ENCODE peak calls at places on chromosome 21, in nine cellular contexts. R, O, B, C, Q, G, D, L and T are unnamed samples. For H3K9me3, the result is how much of the 10 kb centered on the place peaks cover.

GRCh38 chr21:33760641-33761103 is 118.4 kb downstream of the ITSN1 start:
- DNase-seq in R (no peak), O (no peak), B (no peak), C (no peak), Q (no peak), G (no peak), D (no peak), L (no peak), T (no peak)

GRCh38 chr21:16193758-16194606 is 464.2 kb downstream of the USP25 start:
- DNase-seq in R (peak), O (no peak), B (no peak), C (peak), Q (no peak), G (peak), D (peak), L (peak), T (peak)

GRCh38 chr21:46099476-46099875 is 1.6 kb downstream of the COL6A2 start:
- DNase-seq in R (no peak), O (peak), B (no peak), C (peak), Q (peak), G (peak), D (peak), L (peak), T (peak)

GRCh38 chr21:33541756-33542639 is at the start of gene GART:
- DNase-seq in R (peak), O (peak), B (peak), C (peak), Q (peak), G (peak), D (peak), L (peak), T (peak)

GRCh38 chr21:18522181-18522771 is 118.7 kb upstream of the TMPRSS15 start:
- DNase-seq in R (peak), O (no peak), B (no peak), C (no peak), Q (no peak), G (no peak), D (no peak), L (no peak), T (no peak)

GRCh38 chr21:25790122-25790951 is 55.6 kb downstream of the GABPA start:
- DNase-seq in R (peak), O (peak), B (no peak), C (peak), Q (no peak), G (peak), D (no peak), L (no peak), T (no peak)

GRCh38 chr21:21216013-21216412 is 217.8 kb downstream of the NCAM2 start:
- DNase-seq in R (no peak), O (no peak), B (no peak), C (no peak), Q (no peak), G (no peak), D (no peak), L (no peak), T (no peak)

GRCh38 chr21:33870768-33871167 is 44.8 kb downstream of the ATP5PO start:
- DNase-seq in R (no peak), O (no peak), B (no peak), C (no peak), Q (no peak), G (no peak), D (no peak), L (no peak), T (no peak)

GRCh38 chr21:25464275-25464674 is 143.0 kb downstream of the MRPL39 start:
- DNase-seq in R (no peak), O (no peak), B (no peak), C (no peak), Q (no peak), G (no peak), D (no peak), L (no peak), T (no peak)

GRCh38 chr21:32303385-32303784 is 4.7 kb downstream of the MRAP start:
- DNase-seq in R (no peak), O (no peak), B (no peak), C (no peak), Q (no peak), G (no peak), D (no peak), L (no peak), T (no peak)

GRCh38 chr21:34878501-34878900 is 170.6 kb downstream of the RUNX1 start:
- DNase-seq in R (no peak), O (no peak), B (no peak), C (peak), Q (no peak), G (peak), D (no peak), L (no peak), T (no peak)

GRCh38 chr21:15742052-15742451 is 12.3 kb downstream of the USP25 start:
- DNase-seq in R (no peak), O (peak), B (no peak), C (no peak), Q (no peak), G (no peak), D (no peak), L (no peak), T (no peak)

GRCh38 chr21:21458124-21458631 is 460.0 kb downstream of the NCAM2 start:
- DNase-seq in R (no peak), O (no peak), B (no peak), C (no peak), Q (no peak), G (no peak), D (no peak), L (no peak), T (no peak)

GRCh38 chr21:45982758-45983731 is 1.5 kb downstream of the COL6A1 start:
- DNase-seq in R (no peak), O (no peak), B (no peak), C (no peak), Q (peak), G (no peak), D (peak), L (no peak), T (peak)

GRCh38 chr21:39519835-39520234 is 68.1 kb downstream of the SH3BGR start:
- DNase-seq in R (no peak), O (no peak), B (no peak), C (no peak), Q (no peak), G (no peak), D (no peak), L (no peak), T (no peak)

GRCh38 chr21:45934570-45934969 is 47.0 kb upstream of the COL6A1 start:
- DNase-seq in R (no peak), O (no peak), B (no peak), C (no peak), Q (no peak), G (no peak), D (no peak), L (no peak), T (no peak)

GRCh38 chr21:34537838-34538237 is 25.8 kb upstream of the KCNE1 start:
- DNase-seq in R (no peak), O (no peak), B (no peak), C (no peak), Q (no peak), G (no peak), D (no peak), L (no peak), T (no peak)

GRCh38 chr21:31530918-31531705 is 128.4 kb upstream of the SOD1 start:
- DNase-seq in R (peak), O (no peak), B (no peak), C (peak), Q (peak), G (peak), D (no peak), L (peak), T (no peak)

GRCh38 chr21:32916522-32917099 is 109.1 kb upstream of the OLIG2 start:
- DNase-seq in R (no peak), O (peak), B (no peak), C (no peak), Q (no peak), G (no peak), D (no peak), L (no peak), T (peak)

GRCh38 chr21:24899138-24899537 is 708.1 kb downstream of the MRPL39 start:
- DNase-seq in R (no peak), O (no peak), B (no peak), C (no peak), Q (no peak), G (no peak), D (no peak), L (no peak), T (no peak)

GRCh38 chr21:39630191-39630591 is 17.5 kb downstream of the B3GALT5 start:
- DNase-seq in R (no peak), O (no peak), B (no peak), C (no peak), Q (no peak), G (no peak), D (no peak), L (no peak), T (no peak)

GRCh38 chr21:34743831-34744230 is 75.0 kb downstream of the CLIC6 start:
- DNase-seq in R (no peak), O (no peak), B (no peak), C (peak), Q (no peak), G (peak), D (peak), L (no peak), T (no peak)

GRCh38 chr21:31335957-31336738 is 7.9 kb downstream of the TIAM1 start:
- DNase-seq in R (no peak), O (no peak), B (no peak), C (no peak), Q (no peak), G (no peak), D (no peak), L (no peak), T (no peak)

GRCh38 chr21:42507418-42507817 is 6.2 kb upstream of the SLC37A1 start:
- DNase-seq in R (no peak), O (no peak), B (no peak), C (no peak), Q (no peak), G (peak), D (no peak), L (no peak), T (no peak)

GRCh38 chr21:20728691-20729090 is 269.5 kb upstream of the NCAM2 start:
- DNase-seq in R (peak), O (no peak), B (no peak), C (peak), Q (no peak), G (peak), D (no peak), L (no peak), T (no peak)

DNA sequence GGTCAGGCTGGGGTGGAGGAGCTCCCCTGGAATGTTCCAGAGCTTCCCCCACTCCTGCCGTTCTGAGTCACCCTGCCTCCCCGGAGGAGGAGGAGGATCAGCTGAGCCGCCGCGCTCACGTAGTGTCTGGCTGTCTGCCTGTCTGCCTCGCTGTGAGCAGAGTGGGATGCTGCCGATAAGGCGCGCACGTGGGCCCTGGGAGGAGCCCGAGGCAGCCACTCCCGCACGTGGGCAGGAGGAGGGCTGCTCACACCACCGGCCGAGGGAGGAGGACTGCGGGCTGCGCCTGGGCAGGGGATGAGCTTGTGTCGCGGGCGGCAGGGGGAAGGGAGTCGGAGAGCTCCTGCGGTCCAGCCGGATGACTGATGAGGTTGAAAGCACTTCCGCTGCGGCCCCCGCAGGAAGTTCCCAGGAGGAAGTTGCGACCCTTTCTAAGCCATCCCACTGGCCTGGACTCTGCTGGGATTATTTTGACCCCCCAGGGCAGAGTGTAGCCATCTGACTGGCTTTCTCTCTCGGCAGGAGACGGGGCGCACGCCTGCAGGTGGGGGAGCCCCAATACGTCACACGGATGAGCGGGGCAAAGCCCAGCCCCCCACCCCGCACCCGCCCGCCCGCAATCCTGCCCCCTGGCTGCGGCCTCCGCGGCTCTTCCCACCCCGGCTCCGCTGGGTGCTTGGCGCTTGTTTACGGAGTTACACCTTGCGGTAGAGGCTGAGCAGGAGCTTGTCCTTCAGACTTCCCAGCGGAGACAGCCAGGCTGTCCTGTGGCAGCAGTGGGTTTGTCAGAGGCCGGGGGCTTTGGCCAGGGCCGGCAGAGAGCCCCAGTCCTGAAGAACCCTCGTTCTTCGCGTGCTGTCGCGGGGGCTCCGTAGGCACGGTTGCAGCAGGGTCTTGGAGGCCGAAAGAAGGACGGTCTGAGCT is 9.8 kb downstream of the PDXK start:
- DNase-seq in R (peak), O (peak), B (peak), C (peak), Q (peak), G (peak), D (peak), L (peak), T (peak)
- TF ChIP-seq CTCF in R (peak), O (peak), B (peak), C (no peak), Q (no peak), G (no peak), D (peak), L (peak), T (peak)

GRCh38 chr21:37172646-37173045 is 94.5 kb downstream of the VPS26C start:
- DNase-seq in R (peak), O (no peak), B (no peak), C (no peak), Q (no peak), G (no peak), D (no peak), L (no peak), T (no peak)
- H3K4me3 ChIP-seq in R (no peak), O (no peak), B (no peak), C (no peak), Q (no peak), G (no peak), D (no peak), L (no peak), T (no peak)

GRCh38 chr21:26833011-26833410 is 12.2 kb downstream of the ADAMTS1 start:
- DNase-seq in R (no peak), O (no peak), B (no peak), C (no peak), Q (no peak), G (no peak), D (no peak), L (no peak), T (no peak)

GRCh38 chr21:26835714-26836265 is 9.4 kb downstream of the ADAMTS1 start:
- DNase-seq in R (no peak), O (no peak), B (no peak), C (no peak), Q (no peak), G (no peak), D (no peak), L (no peak), T (no peak)

GRCh38 chr21:26833460-26833939 is 11.7 kb downstream of the ADAMTS1 start:
- DNase-seq in R (no peak), O (no peak), B (no peak), C (no peak), Q (no peak), G (no peak), D (no peak), L (no peak), T (no peak)

GRCh38 chr21:26835027-26835713 is 10.0 kb downstream of the ADAMTS1 start:
- DNase-seq in R (no peak), O (no peak), B (no peak), C (no peak), Q (no peak), G (no peak), D (no peak), L (no peak), T (no peak)

GRCh38 chr21:26834181-26834945 is 10.8 kb downstream of the ADAMTS1 start:
- DNase-seq in R (no peak), O (no peak), B (no peak), C (no peak), Q (no peak), G (no peak), D (no peak), L (no peak), T (no peak)
- H3K9me3 ChIP-seq in R (under half), O (under half), B (under half), C (under half), Q (under half), G (under half), D (under half), L (under half), T (under half)

GRCh38 chr21:43611598-43612369 is 47.5 kb downstream of the HSF2BP start:
- DNase-seq in R (peak), O (peak), B (peak), C (peak), Q (peak), G (peak), D (peak), L (peak), T (peak)
- TF ChIP-seq CTCF in R (peak), O (peak), B (no peak), C (peak), Q (peak), G (peak), D (peak), L (peak), T (peak)

GRCh38 chr21:41367598-41368360 is 6.0 kb downstream of the MX2 start:
- DNase-seq in R (no peak), O (no peak), B (no peak), C (no peak), Q (no peak), G (no peak), D (no peak), L (no peak), T (peak)
- H3K4me3 ChIP-seq in R (no peak), O (no peak), B (no peak), C (no peak), Q (no peak), G (no peak), D (no peak), L (no peak), T (no peak)

DNA sequence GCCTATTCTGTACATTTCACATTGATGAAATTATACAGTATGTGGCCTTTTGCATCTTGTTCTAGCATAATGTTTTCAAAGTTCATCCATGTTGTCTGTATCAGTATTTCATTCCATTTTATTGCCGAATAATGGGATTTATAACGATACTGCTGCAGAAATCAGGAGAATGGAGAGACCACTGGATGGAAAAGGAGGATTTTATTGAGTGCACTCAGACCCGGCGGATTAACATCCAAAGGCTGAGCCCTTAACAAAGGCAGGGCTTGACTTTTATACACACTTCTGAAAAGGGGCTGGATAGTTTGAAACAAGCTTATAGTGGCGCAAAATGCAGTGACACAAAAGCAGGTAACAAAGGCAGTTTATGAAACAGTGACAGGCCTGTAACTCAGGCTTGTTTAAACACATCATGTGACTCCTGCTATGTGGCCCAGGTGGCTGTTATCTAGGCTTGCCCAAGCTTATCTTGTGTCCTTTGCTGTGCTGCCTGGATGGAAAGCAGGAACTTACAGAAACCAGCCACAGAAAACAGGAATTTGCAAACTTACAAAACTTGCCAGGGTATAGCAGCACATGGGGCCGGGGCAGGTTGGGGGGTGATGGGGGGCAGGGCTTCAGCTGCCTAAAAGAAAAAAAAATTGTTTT is 32.8 kb upstream of the KCNJ15 start:
- DNase-seq in R (no peak), O (no peak), B (no peak), C (peak), Q (no peak), G (peak), D (no peak), L (no peak), T (peak)
- H3K9me3 ChIP-seq in R (under half), O (under half), B (under half), C (under half), Q (under half), G (under half), D (under half), L (under half), T (under half)

GRCh38 chr21:44927587-44928461 is 7.1 kb upstream of the ITGB2 start:
- DNase-seq in R (no peak), O (peak), B (peak), C (peak), Q (peak), G (peak), D (no peak), L (no peak), T (no peak)
- TF ChIP-seq CTCF in R (peak), O (no peak), B (no peak), C (no peak), Q (no peak), G (no peak), D (no peak), L (no peak), T (no peak)

GRCh38 chr21:29302340-29302991 is 3.7 kb downstream of the BACH1 start:
- DNase-seq in R (peak), O (no peak), B (no peak), C (no peak), Q (no peak), G (no peak), D (no peak), L (no peak), T (no peak)
- H3K4me3 ChIP-seq in R (no peak), O (peak), B (no peak), C (no peak), Q (no peak), G (no peak), D (no peak), L (no peak), T (no peak)

GRCh38 chr21:8994640-8995511 is 1526.5 kb upstream of the TPTE start:
- DNase-seq in R (no peak), O (no peak), B (no peak), C (no peak), Q (no peak), G (no peak), D (no peak), L (no peak), T (no peak)

GRCh38 chr21:8993284-8993942 is 1528.0 kb upstream of the TPTE start:
- DNase-seq in R (no peak), O (no peak), B (no peak), C (no peak), Q (no peak), G (no peak), D (no peak), L (no peak), T (no peak)

GRCh38 chr21:8992731-8993174 is 1528.6 kb upstream of the TPTE start:
- DNase-seq in R (no peak), O (peak), B (no peak), C (no peak), Q (no peak), G (no peak), D (no peak), L (no peak), T (no peak)

GRCh38 chr21:8991968-8992621 is 1529.3 kb upstream of the TPTE start:
- DNase-seq in R (no peak), O (peak), B (no peak), C (no peak), Q (no peak), G (no peak), D (no peak), L (no peak), T (no peak)

DNA sequence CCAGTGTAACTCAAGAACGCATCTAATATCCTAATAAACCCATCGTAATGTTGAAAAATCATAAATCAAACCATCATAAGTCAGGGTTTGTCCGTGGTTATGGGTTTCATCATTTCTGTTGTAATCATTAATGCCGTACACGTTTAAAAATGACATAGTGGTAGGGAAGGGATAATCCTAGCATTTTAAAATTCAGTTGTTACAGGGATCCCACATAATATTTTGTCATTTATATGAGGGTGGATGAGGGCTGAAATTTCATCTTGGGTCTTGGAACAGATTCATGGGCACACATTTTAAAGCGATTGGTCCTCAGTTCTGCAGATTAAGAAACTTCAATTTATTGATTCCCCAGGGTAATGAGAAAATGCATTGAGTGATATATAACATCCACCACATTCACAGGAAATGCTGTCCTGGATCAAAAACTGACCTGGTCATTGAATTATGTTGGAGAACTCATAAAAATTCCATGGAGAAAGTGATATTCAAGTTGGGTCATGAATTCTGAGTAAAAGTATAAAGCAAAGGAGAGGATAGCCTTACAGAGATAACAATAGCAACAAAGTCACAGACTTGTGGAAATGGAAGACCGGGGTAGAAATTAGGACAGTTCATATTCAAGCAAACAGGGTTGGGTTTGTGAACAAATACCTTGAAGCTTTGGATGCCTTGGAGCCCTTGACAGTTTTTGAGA is 1527.3 kb upstream of the TPTE start:
- DNase-seq in R (no peak), O (no peak), B (no peak), C (no peak), Q (no peak), G (no peak), D (no peak), L (no peak), T (no peak)
- H3K9me3 ChIP-seq in R (under half), O (under half), B (under half), C (half or more), Q (under half), G (under half), D (under half), L (under half), T (under half)